ENCODE peak calls at places on chromosomes 5 and 9, in five cellular contexts. G, S, B, D and J are unnamed samples.

GRCh38 chr5:8341416-8341815 is 472.5 kb downstream of the MTRR start:
- DNase-seq in G (no peak), S (no peak), B (no peak), D (no peak), J (no peak)

GRCh38 chr9:105269593-105269992 is 25.1 kb downstream of the SLC44A1 start:
- DNase-seq in G (no peak), S (no peak), B (no peak), D (no peak), J (no peak)

GRCh38 chr5:10635257-10635860 is 71.5 kb downstream of the ANKRD33B start:
- DNase-seq in G (no peak), S (no peak), B (no peak), D (no peak), J (no peak)

GRCh38 chr9:116861321-116861720 is 174.2 kb downstream of the TRIM32 start:
- DNase-seq in G (no peak), S (no peak), B (no peak), D (no peak), J (no peak)

GRCh38 chr9:115006660-115007059 is 76.3 kb upstream of the TNFSF8 start:
- DNase-seq in G (no peak), S (no peak), B (no peak), D (no peak), J (no peak)

GRCh38 chr5:57181151-57181550 is 7.3 kb downstream of the GPBP1 start:
- DNase-seq in G (no peak), S (no peak), B (no peak), D (no peak), J (no peak)

GRCh38 chr9:19030899-19031298 is 2.1 kb downstream of the SAXO1 start:
- DNase-seq in G (no peak), S (no peak), B (no peak), D (no peak), J (no peak)

GRCh38 chr5:91224459-91224858 is 158.7 kb downstream of the ARRDC3 start:
- DNase-seq in G (no peak), S (no peak), B (no peak), D (no peak), J (no peak)

GRCh38 chr9:90961375-90961774 is 159.8 kb downstream of the SYK start:
- DNase-seq in G (no peak), S (peak), B (no peak), D (no peak), J (no peak)

GRCh38 chr5:55821731-55822512 is 29.2 kb upstream of the IL31RA start:
- DNase-seq in G (no peak), S (no peak), B (peak), D (no peak), J (no peak)

GRCh38 chr5:140295414-140295813 is 7.5 kb downstream of the PFDN1 start:
- DNase-seq in G (peak), S (peak), B (peak), D (no peak), J (no peak)

GRCh38 chr5:145975361-145976066 is 39.1 kb downstream of the SH3RF2 start:
- DNase-seq in G (peak), S (peak), B (no peak), D (no peak), J (no peak)

GRCh38 chr5:32852535-32852934 is 141.4 kb downstream of the NPR3 start:
- DNase-seq in G (no peak), S (no peak), B (peak), D (no peak), J (no peak)

GRCh38 chr5:34847056-34847455 is 8.1 kb downstream of the TTC23L start:
- DNase-seq in G (no peak), S (no peak), B (no peak), D (no peak), J (no peak)

GRCh38 chr5:116442095-116442534 is 132.5 kb downstream of the SEMA6A start:
- DNase-seq in G (no peak), S (peak), B (peak), D (peak), J (peak)

GRCh38 chr5:170747851-170748250 is 35.7 kb upstream of the GABRP start:
- DNase-seq in G (peak), S (peak), B (no peak), D (no peak), J (no peak)

GRCh38 chr5:9951861-9952260 is 297.8 kb downstream of the ATPSCKMT start:
- DNase-seq in G (no peak), S (no peak), B (no peak), D (no peak), J (no peak)

GRCh38 chr9:132708769-132709168 is 38.5 kb downstream of the GTF3C4 start:
- DNase-seq in G (no peak), S (peak), B (no peak), D (no peak), J (no peak)

GRCh38 chr9:126219717-126220116 is 106.9 kb upstream of the MVB12B start:
- DNase-seq in G (no peak), S (no peak), B (no peak), D (no peak), J (no peak)

GRCh38 chr9:119273984-119274665 is 95.1 kb downstream of the BRINP1 start:
- DNase-seq in G (no peak), S (no peak), B (no peak), D (peak), J (no peak)

GRCh38 chr5:100855940-100856339 is 47.1 kb downstream of the ST8SIA4 start:
- DNase-seq in G (no peak), S (peak), B (no peak), D (no peak), J (no peak)

GRCh38 chr9:38322937-38323336 is 69.6 kb upstream of the ALDH1B1 start:
- DNase-seq in G (no peak), S (no peak), B (no peak), D (no peak), J (no peak)

GRCh38 chr5:179504191-179504590 is 46.2 kb upstream of the RUFY1 start:
- DNase-seq in G (no peak), S (no peak), B (no peak), D (no peak), J (no peak)